ENCODE peak calls at places on chromosome 20, in seven cellular contexts. U is transverse colon, Z is PC-9, B is fibroblast of the aortic adventitia, D is epithelial cell of esophagus, L is aorta, O is heart right ventricle. C is an unnamed sample.
A peak's percentile ranks its signal among the peaks of the same experiment; 100 is the strongest.

GRCh38 chr20:11207749-11208502 is 534.1 kb upstream of the JAG1 start:
- DNase-seq in D (peak; percentile 92), O (no peak), U (no peak), B (peak; percentile 29), L (peak; percentile 76), Z (no peak), C (no peak)

GRCh38 chr20:23605867-23606651 is at the start of gene CST9:
- DNase-seq in U (no peak), Z (no peak), L (no peak), O (no peak), D (no peak), B (no peak), C (no peak)

GRCh38 chr20:19771031-19771430 is 13.0 kb downstream of the RIN2 start:
- DNase-seq in B (no peak), L (no peak), U (no peak), O (no peak), D (no peak), Z (no peak), C (no peak)

GRCh38 chr20:50464026-50464724 is 46.0 kb upstream of the PTPN1 start:
- DNase-seq in L (peak; percentile 73), D (peak; percentile 41), U (peak; percentile 58), O (peak; percentile 45), B (peak; percentile 66), Z (peak; percentile 60), C (peak; percentile 34)

GRCh38 chr20:52331655-52332054 is 140.1 kb upstream of the ZFP64 start:
- DNase-seq in B (no peak), L (no peak), D (no peak), O (no peak), Z (no peak), U (no peak), C (no peak)

GRCh38 chr20:45950330-45950646 is 15.8 kb downstream of the PCIF1 start:
- DNase-seq in L (no peak), U (no peak), O (no peak), D (no peak), Z (peak; percentile 25), B (no peak), C (no peak)

GRCh38 chr20:13772529-13772928 is 12.2 kb downstream of the ESF1 start:
- DNase-seq in Z (no peak), L (no peak), B (no peak), U (no peak), O (no peak), D (no peak), C (no peak)

GRCh38 chr20:6993016-6993415 is 225.5 kb downstream of the BMP2 start:
- DNase-seq in Z (peak; percentile 53), O (no peak), B (peak; percentile 7), D (peak; percentile 98), L (no peak), U (no peak), C (no peak)

GRCh38 chr20:37544386-37544785 is 16.7 kb upstream of the BLCAP start:
- DNase-seq in U (no peak), B (no peak), Z (no peak), D (no peak), L (no peak), O (no peak), C (no peak)

GRCh38 chr20:44187054-44187762 is at the start of gene JPH2:
- DNase-seq in D (peak; percentile 89), Z (peak; percentile 94), L (peak; percentile 84), B (peak; percentile 63), O (peak; percentile 71), U (peak; percentile 56), C (no peak)

GRCh38 chr20:12966468-12967085 is 42.2 kb upstream of the SPTLC3 start:
- DNase-seq in O (no peak), Z (no peak), D (peak; percentile 51), B (peak; percentile 75), L (no peak), U (no peak), C (no peak)

GRCh38 chr20:24406761-24407550 is 62.5 kb upstream of the SYNDIG1 start:
- DNase-seq in O (no peak), D (peak; percentile 45), B (peak; percentile 52), Z (no peak), L (no peak), U (no peak), C (peak; percentile 53)

GRCh38 chr20:13325033-13325432 is 104.0 kb downstream of the ISM1 start:
- DNase-seq in B (peak; percentile 14), O (no peak), U (no peak), Z (no peak), D (peak; percentile 40), L (no peak), C (no peak)

GRCh38 chr20:433300-433975 is 25.3 kb downstream of the RBCK1 start:
- DNase-seq in U (no peak), B (no peak), O (no peak), L (peak; percentile 22), D (peak; percentile 65), Z (no peak), C (no peak)

GRCh38 chr20:33280775-33281174 is 2.2 kb upstream of the BPIFB1 start:
- DNase-seq in B (no peak), L (no peak), Z (no peak), O (no peak), U (no peak), D (no peak), C (no peak)

GRCh38 chr20:53989977-53990376 is 80.4 kb downstream of the BCAS1 start:
- DNase-seq in D (no peak), L (no peak), O (no peak), U (no peak), B (no peak), Z (no peak), C (no peak)

GRCh38 chr20:20237093-20237959 is 130.6 kb upstream of the INSM1 start:
- DNase-seq in B (peak; percentile 47), Z (no peak), O (no peak), U (peak; percentile 46), D (peak; percentile 47), L (no peak), C (peak; percentile 30)

GRCh38 chr20:610130-611046 is at the start of gene TCF15:
- DNase-seq in O (peak; percentile 77), D (peak; percentile 39), L (no peak), Z (no peak), B (no peak), U (no peak), C (no peak)

GRCh38 chr20:45374101-45374467 is 4.0 kb downstream of the TP53TG5 start:
- DNase-seq in U (no peak), Z (no peak), O (no peak), D (no peak), L (no peak), B (no peak), C (no peak)

GRCh38 chr20:1822564-1823420 is 72.4 kb upstream of the SIRPA start:
- DNase-seq in U (no peak), D (peak; percentile 64), O (no peak), L (no peak), Z (no peak), B (peak; percentile 47), C (no peak)

GRCh38 chr20:6104493-6105188 is 18.2 kb downstream of the FERMT1 start:
- DNase-seq in L (no peak), U (no peak), B (peak; percentile 73), Z (no peak), D (no peak), O (no peak), C (no peak)

GRCh38 chr20:15446373-15446772 is 1109.0 kb upstream of the FLRT3 start:
- DNase-seq in O (peak; percentile 11), L (no peak), D (peak; percentile 47), B (no peak), U (no peak), Z (no peak), C (peak; percentile 25)

DNA sequence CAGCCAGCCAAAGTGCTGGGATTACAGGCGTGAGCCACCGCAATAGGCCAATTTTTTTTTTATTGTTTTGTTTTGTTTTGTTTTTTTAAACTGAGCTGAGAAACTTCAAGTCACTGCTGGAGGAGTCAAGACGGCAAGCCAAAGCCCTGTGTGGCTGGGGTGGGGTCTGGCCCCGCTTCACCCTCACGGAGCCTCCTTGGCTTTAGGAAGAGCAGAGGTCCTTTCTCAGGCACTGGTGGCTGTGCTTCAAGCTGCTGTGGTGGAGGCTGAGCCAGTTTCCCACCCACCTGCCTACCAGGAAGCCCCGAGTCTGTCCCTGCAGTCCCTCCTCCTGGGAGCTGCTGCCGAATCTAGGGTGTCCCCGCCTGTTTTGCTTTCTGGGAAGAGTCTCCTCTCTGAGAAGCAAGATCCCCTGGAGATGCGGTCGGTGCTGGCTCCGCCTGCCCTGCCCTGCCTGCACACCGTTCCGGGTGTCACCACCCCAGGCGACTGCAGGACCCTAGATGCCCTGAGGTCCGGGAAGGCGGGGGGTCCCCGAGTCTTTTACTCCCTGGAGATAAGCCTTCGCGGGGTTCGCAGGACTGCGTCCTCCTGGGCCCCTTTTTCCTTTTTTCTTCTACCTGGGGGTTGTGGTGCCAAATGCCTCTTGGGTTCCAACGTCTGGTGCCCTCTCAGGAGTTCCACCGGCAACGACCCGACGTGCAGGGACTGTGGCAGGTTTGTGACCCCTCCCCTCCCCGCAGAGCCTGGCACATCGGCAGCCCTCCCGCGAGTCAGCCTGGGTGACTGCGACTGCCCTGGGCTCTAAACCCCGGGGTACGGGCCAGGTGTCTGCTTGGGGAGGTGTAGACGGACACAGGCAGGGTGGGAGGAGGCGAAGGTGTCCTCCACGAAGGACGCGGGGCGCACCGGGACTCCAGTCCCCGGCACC is 100.7 kb downstream of the TAF4 start:
- DNase-seq in D (no peak), Z (no peak), O (no peak), U (no peak), L (no peak), B (no peak), C (no peak)
- H3K4me3 ChIP-seq in D (no peak overlapping the region), Z (no peak overlapping the region), O (no peak overlapping the region), U (no peak overlapping the region), L (no peak overlapping the region), B (no peak overlapping the region), C (no peak overlapping the region)

GRCh38 chr20:56733967-56734366 is 104.9 kb downstream of the TFAP2C start:
- DNase-seq in D (no peak), Z (no peak), O (no peak), B (no peak), L (no peak), U (no peak), C (no peak)

GRCh38 chr20:56735087-56735642 is 106.1 kb downstream of the TFAP2C start:
- DNase-seq in O (no peak), D (no peak), U (no peak), L (no peak), Z (no peak), B (no peak), C (no peak)

GRCh38 chr20:56731041-56731440 is 101.9 kb downstream of the TFAP2C start:
- DNase-seq in O (no peak), D (no peak), L (no peak), Z (no peak), B (no peak), U (no peak), C (no peak)

GRCh38 chr20:56731496-56731895 is 102.4 kb downstream of the TFAP2C start:
- DNase-seq in Z (no peak), D (no peak), U (no peak), L (no peak), B (no peak), O (no peak), C (no peak)

GRCh38 chr20:56736285-56736857 is 107.3 kb downstream of the TFAP2C start:
- DNase-seq in Z (no peak), O (no peak), B (no peak), U (no peak), D (no peak), L (no peak), C (no peak)
- H3K4me3 ChIP-seq in Z (no peak overlapping the region), O (no peak overlapping the region), B (no peak overlapping the region), U (no peak overlapping the region), D (no peak overlapping the region), L (no peak overlapping the region), C (no peak overlapping the region)

GRCh38 chr20:31844737-31845299 is 586 bp downstream of the FOXS1 start:
- DNase-seq in Z (no peak), O (no peak), B (no peak), D (no peak), L (no peak), U (no peak), C (no peak)
- H3K4me3 ChIP-seq in Z (no peak overlapping the region), O (peak overlapping the region; percentile 59), B (no peak overlapping the region), D (no peak overlapping the region), L (peak overlapping the region; percentile 53), U (no peak overlapping the region), C (no peak overlapping the region)

GRCh38 chr20:62955519-62956386 is 3.2 kb downstream of the SLC17A9 start:
- DNase-seq in L (peak; percentile 43), U (peak; percentile 38), B (no peak), D (no peak), Z (peak; percentile 43), O (no peak), C (no peak)
- H3K4me3 ChIP-seq in L (no peak overlapping the region), U (no peak overlapping the region), B (no peak overlapping the region), D (no peak overlapping the region), Z (no peak overlapping the region), O (no peak overlapping the region), C (no peak overlapping the region)

C was measured in prostate gland.